ENCODE peak calls at places on chromosomes 4 and X, in seven cellular contexts. X is posterior cingulate gyrus; D is astrocyte; Y is effector CD4-positive, alpha-beta T cell; J is activated T-helper 1 cell treated with anti-CD3 and anti-CD28 coated beads, Interleukin-12 subunit alpha, Interleukin-12 subunit beta, Interleukin-2, Interleukin-4 antibody, amounts not matched to agents 30 ng/mL and 10 ng/mL and 1 ng/mL, durations not matched to agents 14 hours and 24 hours and 36 hours; F is Ammon's horn; G is Calu3. T is an unnamed sample.

GRCh38 chr4:107243141-107243779 is 207.1 kb upstream of the DKK2 start:
- DNase-seq in X (no peak), D (no peak), Y (no peak), J (no peak), F (no peak), G (no peak), T (no peak)

GRCh38 chr4:62225972-62226371 is 1025.8 kb downstream of the ADGRL3 start:
- DNase-seq in X (no peak), D (peak), Y (no peak), J (no peak), F (no peak), G (no peak), T (no peak)

GRCh38 chr4:2930821-2931764 is 32.1 kb downstream of the NOP14 start:
- DNase-seq in X (peak), D (no peak), Y (no peak), J (no peak), F (peak), G (no peak), T (no peak)

GRCh38 chrX:34770511-34770910 is 113.4 kb upstream of the TMEM47 start:
- DNase-seq in X (no peak), D (no peak), Y (no peak), J (no peak), F (no peak), G (no peak), T (no peak)

GRCh38 chr4:154384012-154384411 is 107.6 kb downstream of the DCHS2 start:
- DNase-seq in X (no peak), D (no peak), Y (no peak), J (no peak), F (no peak), G (no peak), T (no peak)

GRCh38 chr4:1375761-1376322 is 28.8 kb downstream of the UVSSA start:
- DNase-seq in X (no peak), D (no peak), Y (no peak), J (no peak), F (no peak), G (no peak), T (no peak)

GRCh38 chr4:119041951-119042560 is 93.6 kb upstream of the MYOZ2 start:
- DNase-seq in X (peak), D (peak), Y (peak), J (peak), F (peak), G (peak), T (peak)

GRCh38 chrX:119240356-119240755 is 4.3 kb downstream of the PGRMC1 start:
- DNase-seq in X (no peak), D (peak), Y (no peak), J (no peak), F (no peak), G (no peak), T (no peak)

GRCh38 chr4:24857996-24858395 is 54.8 kb downstream of the CCDC149 start:
- DNase-seq in X (no peak), D (peak), Y (no peak), J (no peak), F (no peak), G (no peak), T (peak)

GRCh38 chr4:100306018-100306417 is 115.8 kb upstream of the DDIT4L start:
- DNase-seq in X (no peak), D (peak), Y (no peak), J (no peak), F (no peak), G (no peak), T (no peak)

GRCh38 chrX:45806410-45807121 is 605.9 kb upstream of the DIPK2B start:
- DNase-seq in X (no peak), D (peak), Y (peak), J (peak), F (no peak), G (no peak), T (peak)

GRCh38 chrX:78024349-78025108 is 55.1 kb upstream of the PGAM4 start:
- DNase-seq in X (no peak), D (no peak), Y (peak), J (no peak), F (no peak), G (peak), T (no peak)

GRCh38 chr4:145734576-145735329 is 54.8 kb downstream of the C4orf51 start:
- DNase-seq in X (no peak), D (peak), Y (no peak), J (no peak), F (no peak), G (peak), T (no peak)

GRCh38 chrX:19904778-19905367 is 17.5 kb upstream of the SH3KBP1 start:
- DNase-seq in X (no peak), D (no peak), Y (no peak), J (no peak), F (peak), G (peak), T (peak)

GRCh38 chrX:9789555-9789954 is 3.3 kb downstream of the SHROOM2 start:
- DNase-seq in X (no peak), D (no peak), Y (no peak), J (no peak), F (no peak), G (no peak), T (peak)

GRCh38 chr4:102574317-102574716 is 73.2 kb downstream of the NFKB1 start:
- DNase-seq in X (no peak), D (no peak), Y (no peak), J (no peak), F (peak), G (no peak), T (no peak)

GRCh38 chrX:49198540-49199314 is 1.3 kb downstream of the SYP start:
- DNase-seq in X (no peak), D (no peak), Y (no peak), J (no peak), F (no peak), G (no peak), T (no peak)

GRCh38 chr4:117793786-117794369 is 240.4 kb upstream of the NDST3 start:
- DNase-seq in X (no peak), D (peak), Y (no peak), J (no peak), F (no peak), G (no peak), T (no peak)

GRCh38 chr4:188960411-188961093 is 821.3 kb downstream of the TRIML1 start:
- DNase-seq in X (no peak), D (peak), Y (no peak), J (no peak), F (no peak), G (no peak), T (peak)

GRCh38 chr4:47482326-47482725 is 2.7 kb upstream of the ATP10D start:
- DNase-seq in X (no peak), D (peak), Y (no peak), J (no peak), F (no peak), G (no peak), T (no peak)

GRCh38 chrX:32966956-32967355 is 244.4 kb downstream of the DMD start:
- DNase-seq in X (no peak), D (no peak), Y (no peak), J (no peak), F (no peak), G (no peak), T (no peak)

GRCh38 chr4:151324449-151325319 is 721 bp downstream of the SH3D19 start:
- DNase-seq in X (peak), D (peak), Y (no peak), J (no peak), F (peak), G (peak), T (peak)

GRCh38 chr4:74235135-74235534 is 73.1 kb upstream of the EPGN start:
- DNase-seq in X (no peak), D (no peak), Y (no peak), J (no peak), F (no peak), G (no peak), T (no peak)